ENCODE peak calls at places on chromosomes 12 and 14, in ten cellular contexts. One of them, this sample, is unnamed.
A peak's percentile ranks its signal among the peaks of the same experiment; 100 is the strongest.

GRCh38 chr14:53035796-53036195 is 84.9 kb upstream of the FERMT2 start:
- DNase-seq in fibroblast of lung: peak; percentile 34
- DNase-seq in cardiac fibroblast: peak; percentile 27
- DNase-seq in nephron progenitor cell: no peak
- DNase-seq in retinal pigment epithelial cell: no peak
- DNase-seq in AG09319: no peak
- DNase-seq in DND-41: no peak
- DNase-seq in AG04450: no peak
- DNase-seq in bronchial epithelial cell: no peak
- DNase-seq in GM12864: no peak
- DNase-seq in this sample: no peak

GRCh38 chr12:110316861-110317260 is 35.8 kb downstream of the ATP2A2 start:
- DNase-seq in AG04450: peak; percentile 56
- DNase-seq in GM12864: no peak
- DNase-seq in DND-41: no peak
- DNase-seq in fibroblast of lung: peak; percentile 89
- DNase-seq in AG09319: peak; percentile 62
- DNase-seq in bronchial epithelial cell: no peak
- DNase-seq in cardiac fibroblast: peak; percentile 77
- DNase-seq in nephron progenitor cell: no peak
- DNase-seq in retinal pigment epithelial cell: no peak
- DNase-seq in this sample: no peak

GRCh38 chr12:113514602-113515001 is 42.9 kb upstream of the LHX5 start:
- DNase-seq in fibroblast of lung: no peak
- DNase-seq in GM12864: no peak
- DNase-seq in AG04450: no peak
- DNase-seq in AG09319: no peak
- DNase-seq in nephron progenitor cell: no peak
- DNase-seq in bronchial epithelial cell: no peak
- DNase-seq in cardiac fibroblast: no peak
- DNase-seq in retinal pigment epithelial cell: no peak
- DNase-seq in DND-41: no peak
- DNase-seq in this sample: no peak

GRCh38 chr12:130859128-130859527 is 12.7 kb upstream of the RAN start:
- DNase-seq in AG04450: no peak
- DNase-seq in bronchial epithelial cell: no peak
- DNase-seq in nephron progenitor cell: no peak
- DNase-seq in GM12864: no peak
- DNase-seq in fibroblast of lung: no peak
- DNase-seq in cardiac fibroblast: no peak
- DNase-seq in AG09319: no peak
- DNase-seq in DND-41: no peak
- DNase-seq in retinal pigment epithelial cell: no peak
- DNase-seq in this sample: no peak

GRCh38 chr12:112344220-112344619 is 38.0 kb downstream of the HECTD4 start:
- DNase-seq in DND-41: no peak
- DNase-seq in GM12864: no peak
- DNase-seq in retinal pigment epithelial cell: no peak
- DNase-seq in AG04450: no peak
- DNase-seq in fibroblast of lung: no peak
- DNase-seq in bronchial epithelial cell: no peak
- DNase-seq in AG09319: no peak
- DNase-seq in cardiac fibroblast: no peak
- DNase-seq in nephron progenitor cell: no peak
- DNase-seq in this sample: no peak

GRCh38 chr12:5514016-5514415 is 82.1 kb downstream of the NTF3 start:
- DNase-seq in DND-41: no peak
- DNase-seq in nephron progenitor cell: no peak
- DNase-seq in AG09319: no peak
- DNase-seq in GM12864: no peak
- DNase-seq in AG04450: no peak
- DNase-seq in bronchial epithelial cell: no peak
- DNase-seq in fibroblast of lung: no peak
- DNase-seq in retinal pigment epithelial cell: no peak
- DNase-seq in cardiac fibroblast: no peak
- DNase-seq in this sample: no peak

GRCh38 chr12:87323369-87323768 is 705.8 kb downstream of the C12orf50 start:
- DNase-seq in cardiac fibroblast: peak; percentile 94
- DNase-seq in AG09319: peak; percentile 20
- DNase-seq in fibroblast of lung: peak; percentile 97
- DNase-seq in bronchial epithelial cell: peak; percentile 60
- DNase-seq in nephron progenitor cell: no peak
- DNase-seq in retinal pigment epithelial cell: no peak
- DNase-seq in AG04450: peak; percentile 58
- DNase-seq in DND-41: no peak
- DNase-seq in GM12864: no peak
- DNase-seq in this sample: no peak

GRCh38 chr14:81252278-81252677 is 31.5 kb upstream of the GTF2A1 start:
- DNase-seq in AG09319: no peak
- DNase-seq in AG04450: no peak
- DNase-seq in retinal pigment epithelial cell: no peak
- DNase-seq in bronchial epithelial cell: no peak
- DNase-seq in nephron progenitor cell: no peak
- DNase-seq in GM12864: no peak
- DNase-seq in DND-41: no peak
- DNase-seq in cardiac fibroblast: no peak
- DNase-seq in fibroblast of lung: no peak
- DNase-seq in this sample: no peak

GRCh38 chr12:126369487-126370463 is 1304.5 kb downstream of the AACS start:
- DNase-seq in retinal pigment epithelial cell: peak; percentile 67
- DNase-seq in fibroblast of lung: peak; percentile 83
- DNase-seq in AG04450: no peak
- DNase-seq in bronchial epithelial cell: peak; percentile 21
- DNase-seq in DND-41: no peak
- DNase-seq in AG09319: peak; percentile 27
- DNase-seq in cardiac fibroblast: peak; percentile 12
- DNase-seq in nephron progenitor cell: no peak
- DNase-seq in GM12864: no peak
- DNase-seq in this sample: no peak

GRCh38 chr12:106343213-106343509 is 14.4 kb upstream of the POLR3B start:
- DNase-seq in fibroblast of lung: no peak
- DNase-seq in AG04450: no peak
- DNase-seq in GM12864: no peak
- DNase-seq in bronchial epithelial cell: no peak
- DNase-seq in DND-41: no peak
- DNase-seq in cardiac fibroblast: no peak
- DNase-seq in AG09319: no peak
- DNase-seq in retinal pigment epithelial cell: no peak
- DNase-seq in nephron progenitor cell: no peak
- DNase-seq in this sample: no peak

DNA sequence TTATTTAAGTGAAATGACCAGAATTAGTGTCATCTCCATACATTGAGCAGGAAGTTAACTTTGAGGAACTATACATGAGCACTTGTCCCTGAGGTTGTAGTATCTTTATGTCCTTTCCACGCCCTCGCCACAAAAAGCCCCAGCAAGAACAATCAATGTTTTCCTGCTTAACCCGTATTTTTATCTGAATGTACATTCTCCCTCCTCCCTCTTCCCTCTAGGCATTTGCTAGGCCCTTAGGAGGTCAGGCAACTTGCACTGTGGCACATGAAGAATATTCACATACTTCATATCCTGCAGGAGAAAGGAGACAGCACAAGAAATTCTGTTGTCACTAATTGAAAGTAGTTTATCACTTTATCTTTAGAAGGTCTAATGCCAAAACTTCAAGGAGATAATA is 18.1 kb upstream of the DUSP6 start:
- DNase-seq in retinal pigment epithelial cell: no peak
- DNase-seq in DND-41: no peak
- DNase-seq in AG09319: no peak
- DNase-seq in GM12864: no peak
- DNase-seq in cardiac fibroblast: peak; percentile 37
- DNase-seq in fibroblast of lung: no peak
- DNase-seq in nephron progenitor cell: no peak
- DNase-seq in AG04450: no peak
- DNase-seq in bronchial epithelial cell: no peak
- DNase-seq in this sample: no peak
- TF ChIP-seq CTCF in retinal pigment epithelial cell: no peak
- TF ChIP-seq CTCF in DND-41: no peak
- TF ChIP-seq CTCF in AG09319: no peak
- TF ChIP-seq CTCF in GM12864: no peak
- TF ChIP-seq CTCF in cardiac fibroblast: no peak
- TF ChIP-seq CTCF in fibroblast of lung: no peak
- TF ChIP-seq CTCF in nephron progenitor cell: no peak
- TF ChIP-seq CTCF in AG04450: no peak
- TF ChIP-seq CTCF in bronchial epithelial cell: no peak
- TF ChIP-seq CTCF in this sample: no peak

GRCh38 chr12:91991397-91992187 is 154.1 kb downstream of the BTG1 start:
- DNase-seq in cardiac fibroblast: no peak
- DNase-seq in AG04450: no peak
- DNase-seq in DND-41: no peak
- DNase-seq in GM12864: peak; percentile 12
- DNase-seq in fibroblast of lung: no peak
- DNase-seq in AG09319: no peak
- DNase-seq in retinal pigment epithelial cell: no peak
- DNase-seq in bronchial epithelial cell: peak; percentile 29
- DNase-seq in nephron progenitor cell: no peak
- DNase-seq in this sample: no peak
- TF ChIP-seq CTCF in cardiac fibroblast: no peak
- TF ChIP-seq CTCF in AG04450: no peak
- TF ChIP-seq CTCF in DND-41: peak; percentile 30
- TF ChIP-seq CTCF in GM12864: peak; percentile 11
- TF ChIP-seq CTCF in fibroblast of lung: no peak
- TF ChIP-seq CTCF in AG09319: no peak
- TF ChIP-seq CTCF in retinal pigment epithelial cell: no peak
- TF ChIP-seq CTCF in bronchial epithelial cell: no peak
- TF ChIP-seq CTCF in nephron progenitor cell: no peak
- TF ChIP-seq CTCF in this sample: no peak

DNA sequence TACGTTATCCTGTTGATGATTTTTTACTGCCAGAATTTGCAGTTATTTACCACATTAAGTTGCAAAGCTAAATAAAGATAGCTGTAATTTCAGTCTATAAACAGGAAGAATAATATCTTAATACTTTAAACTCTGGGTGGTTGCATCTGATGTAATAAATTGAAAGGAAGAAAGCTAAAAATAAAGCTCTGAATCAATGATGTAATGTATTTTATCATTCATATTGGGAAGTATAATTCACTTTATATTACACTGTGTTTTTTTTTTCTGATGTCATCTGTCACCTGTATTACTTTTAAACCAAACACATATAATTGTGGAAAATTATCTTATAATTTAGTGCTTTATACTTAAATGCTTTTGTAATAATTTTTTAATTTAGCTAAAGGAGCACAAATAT is 37.1 kb downstream of the PDZRN4 start:
- DNase-seq in bronchial epithelial cell: no peak
- DNase-seq in nephron progenitor cell: no peak
- DNase-seq in retinal pigment epithelial cell: no peak
- DNase-seq in fibroblast of lung: no peak
- DNase-seq in DND-41: no peak
- DNase-seq in AG09319: no peak
- DNase-seq in AG04450: no peak
- DNase-seq in cardiac fibroblast: no peak
- DNase-seq in GM12864: no peak
- DNase-seq in this sample: no peak
- TF ChIP-seq CTCF in bronchial epithelial cell: no peak
- TF ChIP-seq CTCF in nephron progenitor cell: no peak
- TF ChIP-seq CTCF in retinal pigment epithelial cell: no peak
- TF ChIP-seq CTCF in fibroblast of lung: no peak
- TF ChIP-seq CTCF in DND-41: no peak
- TF ChIP-seq CTCF in AG09319: no peak
- TF ChIP-seq CTCF in AG04450: no peak
- TF ChIP-seq CTCF in cardiac fibroblast: no peak
- TF ChIP-seq CTCF in GM12864: no peak
- TF ChIP-seq CTCF in this sample: no peak

GRCh38 chr12:116599285-116600122 is 40.3 kb downstream of the MAP1LC3B2 start:
- DNase-seq in bronchial epithelial cell: no peak
- DNase-seq in nephron progenitor cell: peak; percentile 85
- DNase-seq in GM12864: no peak
- DNase-seq in fibroblast of lung: peak; percentile 69
- DNase-seq in cardiac fibroblast: peak; percentile 91
- DNase-seq in retinal pigment epithelial cell: no peak
- DNase-seq in DND-41: peak; percentile 42
- DNase-seq in AG04450: peak; percentile 20
- DNase-seq in AG09319: no peak
- DNase-seq in this sample: peak; percentile 73
- TF ChIP-seq CTCF in bronchial epithelial cell: peak; percentile 70
- TF ChIP-seq CTCF in nephron progenitor cell: peak; percentile 54
- TF ChIP-seq CTCF in GM12864: peak; percentile 59
- TF ChIP-seq CTCF in fibroblast of lung: peak; percentile 62
- TF ChIP-seq CTCF in cardiac fibroblast: peak; percentile 71
- TF ChIP-seq CTCF in retinal pigment epithelial cell: peak; percentile 71
- TF ChIP-seq CTCF in DND-41: peak; percentile 64
- TF ChIP-seq CTCF in AG04450: peak; percentile 66
- TF ChIP-seq CTCF in AG09319: peak; percentile 69
- TF ChIP-seq CTCF in this sample: peak; percentile 71

DNA sequence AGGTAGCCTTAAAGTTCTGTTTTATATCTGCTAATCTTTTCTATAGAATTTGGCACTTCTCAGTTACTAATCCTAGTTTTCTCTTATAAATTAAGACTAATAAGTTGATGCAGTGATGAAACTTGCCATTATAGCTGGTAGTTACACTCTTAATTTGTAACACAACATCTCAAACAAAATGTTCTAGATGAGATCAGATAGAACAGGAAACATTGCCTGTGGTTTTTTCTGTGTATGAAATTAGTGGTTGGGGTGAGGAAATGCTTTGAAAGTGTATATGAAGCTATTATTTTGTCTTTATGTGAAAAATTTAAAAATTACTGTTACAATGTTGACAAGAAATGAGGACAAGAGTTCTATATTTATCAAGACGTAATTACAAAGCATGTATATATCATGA is 91.9 kb downstream of the PCNX1 start:
- DNase-seq in DND-41: no peak
- DNase-seq in cardiac fibroblast: no peak
- DNase-seq in retinal pigment epithelial cell: no peak
- DNase-seq in AG09319: no peak
- DNase-seq in bronchial epithelial cell: no peak
- DNase-seq in GM12864: no peak
- DNase-seq in AG04450: no peak
- DNase-seq in nephron progenitor cell: no peak
- DNase-seq in fibroblast of lung: no peak
- DNase-seq in this sample: no peak
- TF ChIP-seq CTCF in DND-41: no peak
- TF ChIP-seq CTCF in cardiac fibroblast: no peak
- TF ChIP-seq CTCF in retinal pigment epithelial cell: no peak
- TF ChIP-seq CTCF in AG09319: no peak
- TF ChIP-seq CTCF in bronchial epithelial cell: no peak
- TF ChIP-seq CTCF in GM12864: no peak
- TF ChIP-seq CTCF in AG04450: no peak
- TF ChIP-seq CTCF in nephron progenitor cell: no peak
- TF ChIP-seq CTCF in fibroblast of lung: no peak
- TF ChIP-seq CTCF in this sample: no peak

GRCh38 chr12:75528272-75528671 is 16.9 kb upstream of the KRR1 start:
- DNase-seq in nephron progenitor cell: no peak
- DNase-seq in bronchial epithelial cell: no peak
- DNase-seq in GM12864: no peak
- DNase-seq in cardiac fibroblast: no peak
- DNase-seq in retinal pigment epithelial cell: no peak
- DNase-seq in fibroblast of lung: no peak
- DNase-seq in AG04450: no peak
- DNase-seq in DND-41: no peak
- DNase-seq in AG09319: no peak
- DNase-seq in this sample: no peak
- TF ChIP-seq CTCF in nephron progenitor cell: no peak
- TF ChIP-seq CTCF in bronchial epithelial cell: no peak
- TF ChIP-seq CTCF in GM12864: no peak
- TF ChIP-seq CTCF in cardiac fibroblast: no peak
- TF ChIP-seq CTCF in retinal pigment epithelial cell: no peak
- TF ChIP-seq CTCF in fibroblast of lung: no peak
- TF ChIP-seq CTCF in AG04450: no peak
- TF ChIP-seq CTCF in DND-41: no peak
- TF ChIP-seq CTCF in AG09319: no peak
- TF ChIP-seq CTCF in this sample: no peak

This sample was measured in neural crest cell.